ENCODE peak calls at places on chromosomes 7 and 10, in eight cellular contexts. D, B, M, S, X, G, J and T are unnamed samples.

GRCh38 chr10:23693895-23694294 is 255.0 kb downstream of the OTUD1 start:
- DNase-seq in D (no peak), B (no peak), M (no peak), S (peak; percentile 17), X (no peak), G (no peak), J (peak; percentile 19), T (peak; percentile 64)

GRCh38 chr10:62183442-62183841 is 85.2 kb downstream of the RTKN2 start:
- DNase-seq in D (peak; percentile 36), B (no peak), M (no peak), S (no peak), X (no peak), G (peak; percentile 51), J (no peak), T (no peak)

GRCh38 chr10:110530131-110530831 is 32.6 kb downstream of the DUSP5 start:
- DNase-seq in D (peak; percentile 47), B (peak; percentile 66), M (peak; percentile 72), S (peak; percentile 90), X (peak; percentile 57), G (no peak), J (peak; percentile 70), T (peak; percentile 74)

GRCh38 chr10:72015868-72016267 is 51.7 kb downstream of the CHST3 start:
- DNase-seq in D (no peak), B (no peak), M (no peak), S (no peak), X (no peak), G (no peak), J (no peak), T (no peak)

GRCh38 chr7:95859434-95859833 is 87.1 kb downstream of the DYNC1I1 start:
- DNase-seq in D (peak; percentile 80), B (no peak), M (peak; percentile 19), S (no peak), X (no peak), G (no peak), J (peak; percentile 32), T (no peak)

GRCh38 chr10:35433851-35434426 is 97.6 kb downstream of the CCNY start:
- DNase-seq in D (peak; percentile 96), B (no peak), M (peak; percentile 71), S (no peak), X (no peak), G (no peak), J (peak; percentile 31), T (no peak)

GRCh38 chr10:119644215-119644826 is 6.9 kb upstream of the BAG3 start:
- DNase-seq in D (no peak), B (no peak), M (no peak), S (no peak), X (no peak), G (no peak), J (peak; percentile 58), T (no peak)

GRCh38 chr10:20935926-20936325 is 38.8 kb upstream of the NEBL start:
- DNase-seq in D (no peak), B (no peak), M (peak; percentile 4), S (no peak), X (no peak), G (no peak), J (no peak), T (no peak)

GRCh38 chr10:20955355-20955893 is 58.3 kb upstream of the NEBL start:
- DNase-seq in D (no peak), B (no peak), M (no peak), S (no peak), X (no peak), G (no peak), J (no peak), T (no peak)

GRCh38 chr7:2870471-2870941 is 26.4 kb upstream of the GNA12 start:
- DNase-seq in D (peak; percentile 44), B (peak; percentile 76), M (peak; percentile 75), S (no peak), X (peak; percentile 80), G (peak; percentile 26), J (peak; percentile 58), T (no peak)

GRCh38 chr10:89327803-89328441 is at the start of gene IFIT3:
- DNase-seq in D (peak; percentile 95), B (peak; percentile 64), M (peak; percentile 53), S (no peak), X (peak; percentile 65), G (no peak), J (peak; percentile 70), T (no peak)

GRCh38 chr7:30433082-30433481 is 45.5 kb downstream of the NOD1 start:
- DNase-seq in D (peak; percentile 72), B (peak; percentile 58), M (no peak), S (no peak), X (no peak), G (no peak), J (peak; percentile 25), T (no peak)

GRCh38 chr10:693506-693905 is 4.0 kb upstream of the DIP2C start:
- DNase-seq in D (peak; percentile 63), B (no peak), M (peak; percentile 39), S (no peak), X (no peak), G (no peak), J (peak; percentile 44), T (no peak)

GRCh38 chr7:32147909-32148308 is 77.7 kb upstream of the PDE1C start:
- DNase-seq in D (peak; percentile 37), B (no peak), M (no peak), S (no peak), X (no peak), G (no peak), J (no peak), T (no peak)

GRCh38 chr10:13349776-13350274 is 1.7 kb upstream of the SEPHS1 start:
- DNase-seq in D (peak; percentile 46), B (peak; percentile 38), M (peak; percentile 46), S (peak; percentile 67), X (peak; percentile 51), G (peak; percentile 16), J (peak; percentile 81), T (no peak)

GRCh38 chr10:13356392-13356791 is 8.3 kb upstream of the SEPHS1 start:
- DNase-seq in D (no peak), B (no peak), M (no peak), S (no peak), X (no peak), G (no peak), J (no peak), T (no peak)

GRCh38 chr10:13354783-13355182 is 6.7 kb upstream of the SEPHS1 start:
- DNase-seq in D (no peak), B (no peak), M (no peak), S (no peak), X (no peak), G (no peak), J (no peak), T (no peak)

GRCh38 chr10:13351340-13351915 is 3.3 kb upstream of the SEPHS1 start:
- DNase-seq in D (no peak), B (no peak), M (no peak), S (no peak), X (no peak), G (peak; percentile 43), J (no peak), T (no peak)

DNA sequence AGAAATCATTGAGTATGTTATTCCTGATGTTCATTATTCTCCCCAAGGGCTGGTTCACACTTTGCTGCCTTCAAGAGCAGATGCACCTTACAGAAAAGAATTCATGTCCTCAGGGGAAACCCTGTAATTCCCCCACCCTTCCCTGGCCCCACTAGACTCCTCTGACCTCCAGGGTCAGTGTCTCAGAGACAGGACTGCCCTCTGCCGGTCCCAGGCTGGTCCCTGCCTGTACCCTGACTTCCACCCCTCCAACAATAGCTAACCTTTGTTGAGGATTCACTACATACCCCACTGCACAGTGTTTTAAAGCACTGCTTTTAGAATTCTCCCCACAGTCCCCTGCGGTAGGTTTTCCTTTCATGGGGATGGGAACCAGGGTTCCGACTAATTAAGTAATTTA is 4.4 kb upstream of the SEPHS1 start:
- DNase-seq in D (no peak), B (no peak), M (no peak), S (no peak), X (no peak), G (no peak), J (no peak), T (no peak)
- TF ChIP-seq CTCF in D (no peak), B (peak; percentile 44), M (no peak), S (no peak), X (no peak), G (no peak), J (no peak), T (no peak)

DNA sequence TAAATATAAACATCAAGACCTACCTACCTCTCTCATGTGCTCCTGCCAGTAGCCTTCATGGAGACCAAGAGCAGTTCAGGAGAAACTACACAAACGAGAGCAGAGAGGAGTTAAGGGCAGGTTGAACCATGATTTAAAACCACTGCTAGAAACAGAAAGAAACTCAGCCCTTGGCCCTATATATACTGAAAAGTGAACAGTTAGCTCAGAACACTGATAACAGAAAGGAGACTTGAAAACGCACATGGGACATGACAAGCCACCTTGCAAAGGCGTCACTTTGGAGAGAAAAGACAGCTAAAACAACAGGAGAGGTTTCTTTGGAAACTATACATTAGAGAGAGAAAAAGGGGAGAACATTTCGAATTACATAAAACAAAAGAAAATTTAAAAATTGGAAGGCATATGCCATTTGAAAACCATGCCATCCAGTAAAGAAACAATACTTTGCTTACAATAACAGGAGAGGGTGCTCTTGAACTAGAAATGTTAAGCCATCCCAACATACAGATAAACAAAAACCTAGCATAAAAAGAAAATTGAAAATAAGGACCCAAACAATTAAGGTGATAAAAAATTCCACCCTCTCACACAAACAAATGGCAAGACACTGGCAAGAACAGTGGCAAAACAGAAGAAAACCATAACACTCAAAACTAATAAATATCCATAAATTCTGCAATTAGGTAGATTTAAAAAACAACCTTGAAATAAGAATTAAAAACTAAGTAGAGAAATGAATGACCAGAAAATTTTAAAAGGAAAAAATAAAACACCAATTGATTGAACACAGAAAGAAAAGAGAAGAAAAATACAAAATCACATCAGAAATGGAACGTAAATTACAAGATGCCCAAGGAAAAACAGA is 232.7 kb downstream of the IMMP2L start:
- DNase-seq in D (no peak), B (no peak), M (peak; percentile 35), S (no peak), X (no peak), G (no peak), J (no peak), T (no peak)
- TF ChIP-seq CTCF in D (no peak), B (peak; percentile 18), M (no peak), S (no peak), X (no peak), G (no peak), J (peak; percentile 9), T (no peak)

DNA sequence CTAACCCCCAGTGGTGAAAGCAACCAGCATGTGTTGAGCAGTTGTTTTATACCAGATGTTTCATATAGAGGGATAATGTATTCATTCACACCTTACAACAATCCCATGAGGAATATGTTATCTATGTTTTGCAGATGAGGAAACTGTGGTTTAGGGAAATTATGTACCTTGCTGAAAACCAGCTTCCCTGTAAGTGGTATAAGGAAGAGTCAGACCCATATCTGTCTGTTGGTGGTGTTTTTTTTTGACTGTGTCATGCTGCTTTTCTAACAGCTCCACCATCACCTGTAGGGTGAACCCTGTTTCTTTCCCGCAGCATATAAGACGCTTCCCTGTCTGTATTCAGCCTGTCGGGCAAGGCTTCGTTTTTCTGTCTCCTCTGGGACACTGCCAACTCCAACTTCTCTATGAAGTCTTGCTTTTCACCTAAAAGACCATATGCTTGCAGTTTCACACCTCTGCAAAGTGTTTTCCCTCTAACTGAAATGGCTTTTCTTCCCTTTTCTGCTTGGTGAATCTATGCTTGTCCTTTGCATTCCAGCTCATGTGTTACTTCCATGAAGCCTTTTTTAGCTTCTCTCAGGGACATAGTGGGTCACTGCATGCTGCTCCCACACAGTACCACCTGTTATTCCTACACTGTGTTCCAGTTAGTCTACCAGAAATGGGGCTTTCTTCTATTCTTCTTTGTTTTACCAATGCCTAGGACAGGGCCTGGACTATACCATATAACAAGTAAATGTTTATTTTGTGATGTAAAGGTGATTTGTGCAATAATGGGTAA is 92.8 kb downstream of the ST7 start:
- DNase-seq in D (no peak), B (no peak), M (no peak), S (no peak), X (no peak), G (no peak), J (no peak), T (no peak)
- TF ChIP-seq CTCF in D (no peak), B (no peak), M (no peak), S (no peak), X (no peak), G (no peak), J (no peak), T (no peak)

GRCh38 chr10:129662386-129662785 is 195.3 kb downstream of the MGMT start:
- DNase-seq in D (no peak), B (no peak), M (peak; percentile 24), S (no peak), X (no peak), G (no peak), J (no peak), T (no peak)
- TF ChIP-seq CTCF in D (no peak), B (no peak), M (peak; percentile 3), S (no peak), X (no peak), G (no peak), J (no peak), T (peak; percentile 62)